ENCODE peak calls at places on chromosomes 16 and 17, in eight cellular contexts. N is ovary, E is breast epithelium, T is body of pancreas, H is sigmoid colon, Z is stomach, A is uterus, U is heart left ventricle. R is an unnamed sample.

GRCh38 chr17:35596530-35597233 is 9.6 kb downstream of the AP2B1 start:
- DNase-seq in N (no peak), E (no peak), T (no peak), H (no peak), Z (no peak), A (no peak), U (no peak), R (no peak)

GRCh38 chr17:47317119-47317518 is 6.6 kb upstream of the EFCAB13 start:
- DNase-seq in N (no peak), E (no peak), T (no peak), H (no peak), Z (no peak), A (no peak), U (no peak), R (no peak)

GRCh38 chr16:10946308-10946707 is 1.9 kb downstream of the CLEC16A start:
- DNase-seq in N (no peak), E (peak), T (peak), H (no peak), Z (no peak), A (no peak), U (peak), R (no peak)

GRCh38 chr17:59069856-59070255 is 36.8 kb downstream of the TRIM37 start:
- DNase-seq in N (no peak), E (no peak), T (no peak), H (no peak), Z (no peak), A (no peak), U (no peak), R (no peak)

GRCh38 chr17:74045608-74046007 is 157.9 kb upstream of the RPL38 start:
- DNase-seq in N (no peak), E (no peak), T (no peak), H (no peak), Z (no peak), A (no peak), U (no peak), R (no peak)

GRCh38 chr17:16447676-16448075 is 32.3 kb downstream of the TRPV2 start:
- DNase-seq in N (no peak), E (no peak), T (no peak), H (no peak), Z (no peak), A (no peak), U (no peak), R (no peak)

GRCh38 chr17:6019959-6020358 is 50.2 kb upstream of the WSCD1 start:
- DNase-seq in N (no peak), E (no peak), T (no peak), H (no peak), Z (no peak), A (no peak), U (no peak), R (no peak)

GRCh38 chr16:73560497-73560896 is 512.6 kb upstream of the ZFHX3 start:
- DNase-seq in N (no peak), E (no peak), T (no peak), H (no peak), Z (no peak), A (no peak), U (no peak), R (no peak)

GRCh38 chr16:55294947-55295346 is 29.1 kb upstream of the IRX6 start:
- DNase-seq in N (no peak), E (no peak), T (no peak), H (no peak), Z (no peak), A (no peak), U (peak), R (no peak)

GRCh38 chr17:34241062-34241461 is 14.0 kb upstream of the CCL2 start:
- DNase-seq in N (peak), E (no peak), T (peak), H (peak), Z (peak), A (peak), U (peak), R (peak)

GRCh38 chr17:68777243-68777855 is 176.2 kb upstream of the FAM20A start:
- DNase-seq in N (peak), E (peak), T (peak), H (peak), Z (peak), A (peak), U (peak), R (peak)

GRCh38 chr17:67420994-67421393 is 43.9 kb downstream of the PITPNC1 start:
- DNase-seq in N (no peak), E (no peak), T (no peak), H (no peak), Z (no peak), A (no peak), U (no peak), R (no peak)

GRCh38 chr17:37162800-37163199 is 213.0 kb upstream of the C17orf78 start:
- DNase-seq in N (no peak), E (no peak), T (no peak), H (no peak), Z (no peak), A (no peak), U (no peak), R (no peak)

GRCh38 chr16:11136600-11136999 is 119.4 kb downstream of the SOCS1 start:
- DNase-seq in N (no peak), E (peak), T (peak), H (no peak), Z (no peak), A (no peak), U (peak), R (no peak)

GRCh38 chr17:13398853-13399252 is 202.9 kb downstream of the HS3ST3A1 start:
- DNase-seq in N (no peak), E (no peak), T (no peak), H (no peak), Z (no peak), A (no peak), U (no peak), R (no peak)

GRCh38 chr16:82506734-82507133 is 120.0 kb upstream of the CDH13 start:
- DNase-seq in N (no peak), E (no peak), T (no peak), H (no peak), Z (no peak), A (no peak), U (no peak), R (no peak)

GRCh38 chr17:47230864-47231263 is 21.7 kb downstream of the MYL4 start:
- DNase-seq in N (no peak), E (no peak), T (no peak), H (no peak), Z (no peak), A (no peak), U (no peak), R (no peak)

GRCh38 chr17:79388556-79389295 is 222.1 kb downstream of the RBFOX3 start:
- DNase-seq in N (no peak), E (peak), T (peak), H (no peak), Z (peak), A (no peak), U (peak), R (peak)

GRCh38 chr17:72392056-72393010 is 271.5 kb downstream of the SOX9 start:
- DNase-seq in N (no peak), E (no peak), T (no peak), H (no peak), Z (no peak), A (no peak), U (no peak), R (no peak)

GRCh38 chr16:55572439-55572838 is 6.0 kb downstream of the CAPNS2 start:
- DNase-seq in N (no peak), E (no peak), T (no peak), H (no peak), Z (no peak), A (no peak), U (no peak), R (no peak)

GRCh38 chr16:79089735-79090284 is 510.7 kb downstream of the MAF start:
- DNase-seq in N (no peak), E (no peak), T (no peak), H (no peak), Z (no peak), A (peak), U (peak), R (peak)

GRCh38 chr17:10526517-10526916 is 8.2 kb upstream of the MYH1 start:
- DNase-seq in N (no peak), E (no peak), T (no peak), H (no peak), Z (no peak), A (no peak), U (no peak), R (no peak)

GRCh38 chr16:6482861-6483530 is 849.6 kb upstream of the RBFOX1 start:
- DNase-seq in N (no peak), E (no peak), T (no peak), H (no peak), Z (no peak), A (no peak), U (no peak), R (no peak)

GRCh38 chr17:21689604-21690003 is 2.7 kb upstream of the KCNJ18 start:
- DNase-seq in N (peak), E (no peak), T (peak), H (peak), Z (no peak), A (peak), U (peak), R (no peak)

GRCh38 chr17:79126139-79126538 is 51.5 kb downstream of the ENGASE start:
- DNase-seq in N (no peak), E (no peak), T (no peak), H (no peak), Z (peak), A (no peak), U (peak), R (peak)

GRCh38 chr17:45371414-45372324 is 54.8 kb upstream of the MAP3K14 start:
- DNase-seq in N (peak), E (peak), T (peak), H (peak), Z (peak), A (peak), U (peak), R (peak)

GRCh38 chr17:43176119-43176570 is 5.1 kb downstream of the NBR1 start:
- DNase-seq in N (no peak), E (no peak), T (no peak), H (no peak), Z (no peak), A (no peak), U (no peak), R (peak)

GRCh38 chr17:39767147-39767546 is 29.4 kb downstream of the GRB7 start:
- DNase-seq in N (no peak), E (no peak), T (no peak), H (no peak), Z (no peak), A (no peak), U (no peak), R (no peak)

GRCh38 chr17:58531661-58532554 is 17.5 kb upstream of the MTMR4 start:
- DNase-seq in N (peak), E (no peak), T (peak), H (peak), Z (peak), A (peak), U (peak), R (peak)

GRCh38 chr17:17228521-17229279 is 8.3 kb downstream of the FLCN start:
- DNase-seq in N (no peak), E (no peak), T (no peak), H (no peak), Z (no peak), A (no peak), U (peak), R (no peak)

GRCh38 chr17:81328925-81329278 is 33.8 kb upstream of the SLC38A10 start:
- DNase-seq in N (peak), E (no peak), T (no peak), H (peak), Z (no peak), A (peak), U (no peak), R (no peak)

GRCh38 chr16:87127061-87127765 is 190.0 kb downstream of the C16orf95 start:
- DNase-seq in N (peak), E (no peak), T (peak), H (peak), Z (no peak), A (no peak), U (peak), R (no peak)

GRCh38 chr16:55498101-55498500 is 10.8 kb upstream of the LPCAT2 start:
- DNase-seq in N (no peak), E (no peak), T (no peak), H (peak), Z (no peak), A (no peak), U (no peak), R (no peak)

GRCh38 chr16:52964290-52964689 is 88.4 kb downstream of the CHD9NB start:
- DNase-seq in N (no peak), E (no peak), T (no peak), H (no peak), Z (no peak), A (no peak), U (no peak), R (no peak)

GRCh38 chr16:26019406-26019805 is 327.6 kb downstream of the HS3ST4 start:
- DNase-seq in N (no peak), E (no peak), T (no peak), H (no peak), Z (no peak), A (no peak), U (no peak), R (no peak)

GRCh38 chr17:3879181-3879580 is 13.7 kb downstream of the CAMKK1 start:
- DNase-seq in N (no peak), E (no peak), T (peak), H (no peak), Z (no peak), A (no peak), U (peak), R (no peak)

GRCh38 chr16:1830213-1830612 is 3.2 kb downstream of the FAHD1 start:
- DNase-seq in N (no peak), E (no peak), T (peak), H (no peak), Z (peak), A (no peak), U (no peak), R (peak)

GRCh38 chr17:20935740-20936139 is 107.1 kb downstream of the USP22 start:
- DNase-seq in N (no peak), E (no peak), T (no peak), H (no peak), Z (no peak), A (no peak), U (no peak), R (no peak)

GRCh38 chr16:55120408-55120807 is 189.7 kb downstream of the IRX5 start:
- DNase-seq in N (no peak), E (no peak), T (no peak), H (no peak), Z (no peak), A (no peak), U (no peak), R (no peak)

DNA sequence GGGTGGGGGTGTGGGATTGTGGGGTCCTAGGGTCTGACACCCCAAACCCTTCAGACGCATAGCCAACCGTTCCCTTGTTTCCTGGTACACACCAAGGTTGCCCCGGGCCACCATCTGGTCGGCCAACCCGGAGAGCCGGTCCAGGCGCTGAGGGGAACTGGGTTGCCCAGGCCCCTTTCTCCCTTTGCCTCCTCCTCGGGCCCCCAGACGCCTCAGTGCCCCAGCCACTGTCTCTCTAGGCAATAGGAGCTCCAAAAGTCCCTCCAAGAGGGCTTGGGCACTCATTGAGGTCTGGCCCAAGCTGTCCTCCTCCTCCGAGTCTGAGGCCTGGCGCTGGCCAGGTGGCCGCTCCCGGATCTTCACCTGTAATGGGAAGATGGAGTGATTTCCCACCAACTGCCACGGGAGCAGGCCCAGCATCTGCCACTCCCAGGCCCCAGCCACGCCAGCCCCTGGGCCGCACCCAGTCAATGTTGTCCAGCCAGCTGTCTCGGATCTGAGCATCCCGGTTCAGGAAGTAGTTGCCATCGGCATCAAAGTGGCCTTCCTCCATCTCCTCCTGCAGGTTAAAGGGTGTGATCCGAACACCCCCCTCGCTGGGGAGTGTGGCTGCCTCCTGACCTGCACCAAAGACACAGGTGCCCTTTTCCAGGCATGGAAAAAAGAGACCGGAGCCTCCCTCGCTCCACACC is 1.5 kb downstream of the CD2BP2 start:
- DNase-seq in N (peak), E (no peak), T (no peak), H (no peak), Z (no peak), A (no peak), U (no peak), R (peak)
- TF ChIP-seq CTCF in N (no peak), E (no peak), T (no peak), H (no peak), Z (no peak), A (no peak), U (no peak), R (no peak)

DNA sequence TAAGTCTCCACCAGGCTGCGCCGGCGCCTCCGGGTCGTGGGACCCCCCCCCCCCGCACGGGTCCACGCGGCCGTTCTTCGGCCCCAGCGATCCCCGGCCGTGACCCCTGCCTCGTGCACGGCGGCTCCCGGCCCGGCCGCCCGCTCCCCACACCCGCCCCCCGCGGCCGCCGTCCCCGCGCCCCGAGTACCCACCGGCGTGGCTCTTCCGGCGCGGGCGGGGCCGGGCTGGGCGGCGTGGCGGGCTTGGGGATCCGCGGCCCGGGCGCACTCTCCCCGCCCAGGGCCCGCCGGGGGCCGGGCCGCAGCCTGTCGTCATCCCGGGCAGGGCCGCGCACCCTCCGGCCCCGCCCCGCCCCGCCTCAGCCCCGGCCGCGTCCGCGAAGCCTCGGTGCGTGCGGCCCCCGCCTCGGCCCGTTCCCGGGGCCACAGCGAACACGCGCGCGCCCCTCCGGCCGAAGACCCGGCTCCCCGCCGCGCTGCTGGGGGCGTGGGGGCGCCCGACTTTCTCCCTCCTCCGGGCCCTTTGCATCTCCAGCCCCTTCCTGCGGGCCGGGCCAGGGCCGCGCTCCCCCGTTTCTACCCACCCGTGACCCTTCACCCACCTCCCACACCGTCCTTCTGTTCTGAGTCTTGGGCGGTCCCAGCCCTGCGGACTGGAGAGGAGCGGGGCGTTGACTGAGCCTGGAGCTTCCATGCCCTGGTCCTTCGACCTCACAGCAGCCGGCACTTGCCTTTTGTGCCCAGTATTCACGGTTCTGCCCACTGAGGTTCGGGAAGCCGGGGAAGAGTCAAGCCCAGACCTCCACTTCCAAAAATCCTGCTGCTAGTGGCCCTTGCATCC is 859 bp downstream of the MYO1C start:
- DNase-seq in N (peak), E (peak), T (peak), H (peak), Z (peak), A (peak), U (peak), R (peak)
- TF ChIP-seq POLR2A in N (no peak), E (peak), T (peak), H (no peak), Z (no peak), A (peak), U (peak), R (peak)

GRCh38 chr17:7711356-7711755 is 6.2 kb upstream of the DNAH2 start:
- DNase-seq in N (no peak), E (no peak), T (no peak), H (no peak), Z (no peak), A (no peak), U (no peak), R (no peak)
- TF ChIP-seq CTCF in N (no peak), E (no peak), T (no peak), H (no peak), Z (no peak), A (no peak), U (no peak), R (peak)

GRCh38 chr16:4218202-4218601 is 23.7 kb downstream of the SRL start:
- DNase-seq in N (no peak), E (no peak), T (no peak), H (no peak), Z (no peak), A (no peak), U (no peak), R (no peak)

GRCh38 chr16:4214215-4214621 is 27.7 kb downstream of the SRL start:
- DNase-seq in N (no peak), E (peak), T (no peak), H (no peak), Z (peak), A (peak), U (no peak), R (peak)

GRCh38 chr16:4215106-4215505 is 26.8 kb downstream of the SRL start:
- DNase-seq in N (no peak), E (no peak), T (no peak), H (no peak), Z (no peak), A (no peak), U (no peak), R (no peak)

GRCh38 chr16:4216631-4217030 is 25.2 kb downstream of the SRL start:
- DNase-seq in N (no peak), E (no peak), T (no peak), H (no peak), Z (no peak), A (no peak), U (no peak), R (no peak)

DNA sequence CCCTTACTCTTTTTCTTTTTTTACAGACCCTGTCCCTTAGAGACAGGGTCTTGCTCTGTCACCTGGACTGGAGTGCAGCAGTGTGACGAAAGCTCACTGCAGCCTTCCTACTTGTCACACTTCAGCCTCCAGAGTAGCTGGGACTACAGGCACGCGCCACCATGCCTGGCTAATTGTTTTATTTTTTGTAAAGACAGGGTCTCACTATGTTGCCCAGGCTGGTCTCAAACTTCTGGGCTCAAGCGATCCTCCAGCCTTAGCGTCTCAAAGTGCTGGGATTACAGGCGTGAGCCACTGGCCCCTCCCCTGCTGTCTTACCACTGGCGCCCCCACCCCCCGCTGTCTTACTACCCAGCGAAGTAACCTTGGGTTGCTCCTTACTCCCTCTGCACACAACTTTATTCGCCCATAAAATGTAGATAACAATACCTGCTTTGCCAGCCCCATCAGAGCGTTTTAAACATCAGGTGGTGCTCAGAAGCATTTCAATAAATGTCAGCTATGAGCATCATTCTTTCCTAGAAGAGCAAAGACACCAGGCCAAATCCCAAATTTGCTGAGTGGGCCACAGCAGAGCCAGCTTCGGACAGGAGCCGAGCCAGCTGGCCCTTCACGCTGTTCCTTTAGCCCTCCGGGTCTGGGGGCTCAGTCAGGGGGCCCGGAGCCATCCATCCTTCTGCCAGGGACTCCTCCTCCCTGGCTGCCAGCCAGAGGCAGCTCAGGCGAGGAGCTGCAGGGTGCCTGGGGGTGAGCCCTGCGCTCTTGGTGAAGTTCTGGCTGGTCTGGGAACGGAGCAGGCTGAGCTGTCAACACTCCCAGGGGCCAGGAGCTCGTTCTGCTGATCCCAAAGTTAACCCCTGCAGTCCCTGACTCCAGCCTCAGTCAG is 24.4 kb downstream of the SRL start:
- DNase-seq in N (peak), E (no peak), T (no peak), H (no peak), Z (no peak), A (peak), U (peak), R (peak)
- TF ChIP-seq POLR2A in N (no peak), E (no peak), T (no peak), H (no peak), Z (no peak), A (peak), U (peak), R (no peak)